ENCODE peak calls at places on chromosomes 6 and 20, in seven cellular contexts. N is skeletal muscle cell; V is fibroblast of the aortic adventitia; Z is A172; T is effector memory CD8-positive, alpha-beta T cell; X is A549; E is activated T-cell treated with anti-CD3 and anti-CD28 coated beads for 1 hour. D is an unnamed sample.
A peak's percentile ranks its signal among the peaks of the same experiment; 100 is the strongest.

GRCh38 chr6:44787254-44787844 is 399.8 kb downstream of the CDC5L start:
- DNase-seq in N (no peak), V (no peak), Z (no peak), T (no peak), X (no peak), E (no peak), D (no peak)

GRCh38 chr6:75449625-75450206 is 43.9 kb downstream of the FILIP1 start:
- DNase-seq in N (no peak), V (peak; percentile 75), Z (peak; percentile 43), T (no peak), X (peak; percentile 31), E (no peak), D (peak; percentile 68)

GRCh38 chr20:34708621-34709043 is 4.5 kb downstream of the TP53INP2 start:
- DNase-seq in N (no peak), V (peak; percentile 23), Z (no peak), T (peak; percentile 38), X (peak; percentile 67), E (peak; percentile 43), D (peak; percentile 56)

GRCh38 chr20:12941025-12941424 is 67.7 kb upstream of the SPTLC3 start:
- DNase-seq in N (peak; percentile 57), V (no peak), Z (no peak), T (no peak), X (no peak), E (no peak), D (peak; percentile 79)

GRCh38 chr6:170090561-170090960 is 200.3 kb downstream of the DLL1 start:
- DNase-seq in N (no peak), V (no peak), Z (no peak), T (no peak), X (no peak), E (no peak), D (no peak)

GRCh38 chr20:9996944-9997343 is 37.8 kb upstream of the ANKEF1 start:
- DNase-seq in N (no peak), V (peak; percentile 7), Z (no peak), T (no peak), X (no peak), E (no peak), D (no peak)

GRCh38 chr20:34472246-34472925 is 43.8 kb upstream of the DYNLRB1 start:
- DNase-seq in N (peak; percentile 22), V (peak; percentile 74), Z (peak; percentile 74), T (no peak), X (no peak), E (no peak), D (peak; percentile 45)

GRCh38 chr6:56842602-56843475 is 112.1 kb upstream of the BEND6 start:
- DNase-seq in N (no peak), V (peak; percentile 70), Z (peak; percentile 46), T (no peak), X (peak; percentile 34), E (no peak), D (peak; percentile 55)

GRCh38 chr6:47455533-47456209 is 21.9 kb upstream of the CD2AP start:
- DNase-seq in N (no peak), V (no peak), Z (no peak), T (no peak), X (no peak), E (no peak), D (no peak)

GRCh38 chr6:169286961-169287360 is 33.3 kb upstream of the THBS2 start:
- DNase-seq in N (no peak), V (no peak), Z (no peak), T (no peak), X (no peak), E (no peak), D (peak; percentile 68)

GRCh38 chr6:129501401-129502051 is 208.5 kb downstream of the ARHGAP18 start:
- DNase-seq in N (peak; percentile 99), V (peak; percentile 95), Z (peak; percentile 92), T (no peak), X (peak; percentile 41), E (no peak), D (peak; percentile 99)

GRCh38 chr6:112663705-112664104 is 316.6 kb downstream of the RFPL4B start:
- DNase-seq in N (no peak), V (peak; percentile 8), Z (no peak), T (no peak), X (no peak), E (no peak), D (no peak)

GRCh38 chr6:168834188-168834587 is 393.2 kb downstream of the SMOC2 start:
- DNase-seq in N (no peak), V (no peak), Z (no peak), T (no peak), X (no peak), E (no peak), D (no peak)

GRCh38 chr6:125597411-125598253 is 151.8 kb upstream of the HEY2 start:
- DNase-seq in N (no peak), V (peak; percentile 68), Z (no peak), T (no peak), X (no peak), E (no peak), D (no peak)

GRCh38 chr6:168363811-168364792 is 44.5 kb upstream of the DACT2 start:
- DNase-seq in N (no peak), V (no peak), Z (no peak), T (no peak), X (no peak), E (no peak), D (no peak)

D was measured in choroid plexus epithelial cell.